ENCODE peak calls at places on chromosomes 1 and 21, in nine cellular contexts. I is Daoy, J is upper lobe of right lung, F is naive B cell, B is dermis microvascular lymphatic vessel endothelial cell, U is KG1, R is foreskin fibroblast, L is fibroblast of gingiva, T is stomach. G is an unnamed sample.

GRCh38 chr1:202005958-202006357 is 4.4 kb upstream of the ELF3 start:
- DNase-seq in I (no peak), J (no peak), F (no peak), B (no peak), U (no peak), R (peak; percentile 64), L (peak; percentile 13), T (no peak), G (peak; percentile 30)

GRCh38 chr1:3821004-3821933 is 25.0 kb upstream of the LRRC47 start:
- DNase-seq in I (no peak), J (peak; percentile 49), F (no peak), B (no peak), U (no peak), R (no peak), L (no peak), T (no peak), G (no peak)

GRCh38 chr21:25558123-25558522 is 49.2 kb downstream of the MRPL39 start:
- DNase-seq in I (no peak), J (no peak), F (no peak), B (no peak), U (no peak), R (no peak), L (peak; percentile 97), T (no peak), G (peak; percentile 78)

GRCh38 chr1:89566761-89567174 is 42.1 kb downstream of the LRRC8B start:
- DNase-seq in I (no peak), J (peak; percentile 68), F (no peak), B (no peak), U (no peak), R (no peak), L (peak; percentile 29), T (no peak), G (no peak)

GRCh38 chr1:85585845-85586244 is 5.3 kb downstream of the CCN1 start:
- DNase-seq in I (peak; percentile 60), J (no peak), F (no peak), B (no peak), U (no peak), R (peak; percentile 84), L (peak; percentile 84), T (no peak), G (peak; percentile 81)

GRCh38 chr1:21741206-21741605 is 41.7 kb downstream of the USP48 start:
- DNase-seq in I (no peak), J (no peak), F (no peak), B (no peak), U (no peak), R (no peak), L (no peak), T (no peak), G (no peak)

GRCh38 chr21:35971824-35972223 is 88.5 kb downstream of the SETD4 start:
- DNase-seq in I (no peak), J (no peak), F (no peak), B (no peak), U (no peak), R (no peak), L (no peak), T (no peak), G (no peak)

GRCh38 chr1:211579434-211580302 is 707 bp upstream of the SLC30A1 start:
- DNase-seq in I (peak; percentile 71), J (peak; percentile 92), F (no peak), B (no peak), U (peak; percentile 89), R (peak; percentile 70), L (peak; percentile 34), T (peak; percentile 83), G (peak; percentile 60)

GRCh38 chr1:44810101-44810761 is 1.9 kb downstream of the BTBD19 start:
- DNase-seq in I (peak; percentile 74), J (peak; percentile 89), F (peak; percentile 44), B (no peak), U (no peak), R (peak; percentile 39), L (peak; percentile 95), T (peak; percentile 81), G (peak; percentile 91)

GRCh38 chr1:22625262-22625925 is 11.0 kb upstream of the C1QA start:
- DNase-seq in I (peak; percentile 27), J (no peak), F (no peak), B (no peak), U (no peak), R (peak; percentile 31), L (no peak), T (no peak), G (peak; percentile 24)

GRCh38 chr1:234409328-234409727 is 36.1 kb downstream of the COA6 start:
- DNase-seq in I (no peak), J (no peak), F (no peak), B (no peak), U (no peak), R (peak; percentile 22), L (no peak), T (no peak), G (no peak)

GRCh38 chr1:117169871-117170596 is 40.7 kb downstream of the VTCN1 start:
- DNase-seq in I (no peak), J (no peak), F (no peak), B (no peak), U (no peak), R (no peak), L (no peak), T (no peak), G (peak; percentile 34)

GRCh38 chr1:58441699-58442098 is 104.8 kb downstream of the OMA1 start:
- DNase-seq in I (no peak), J (no peak), F (no peak), B (no peak), U (no peak), R (no peak), L (peak; percentile 44), T (no peak), G (no peak)

GRCh38 chr1:78323311-78323710 is 167.5 kb upstream of the PTGFR start:
- DNase-seq in I (no peak), J (no peak), F (no peak), B (no peak), U (no peak), R (peak; percentile 65), L (no peak), T (no peak), G (peak; percentile 75)

GRCh38 chr1:100722211-100722610 is 2.7 kb downstream of the VCAM1 start:
- DNase-seq in I (no peak), J (no peak), F (no peak), B (no peak), U (no peak), R (no peak), L (no peak), T (no peak), G (no peak)

GRCh38 chr1:12166834-12167492 is at the start of gene TNFRSF1B:
- DNase-seq in I (peak; percentile 72), J (peak; percentile 88), F (peak; percentile 71), B (no peak), U (peak; percentile 11), R (peak; percentile 65), L (peak; percentile 31), T (peak; percentile 81), G (peak; percentile 42)

GRCh38 chr1:20440785-20441200 is 45.2 kb downstream of the CAMK2N1 start:
- DNase-seq in I (peak; percentile 73), J (peak; percentile 53), F (peak; percentile 24), B (peak; percentile 25), U (no peak), R (peak; percentile 75), L (peak; percentile 39), T (peak; percentile 28), G (peak; percentile 60)

GRCh38 chr21:42389449-42389835 is 6.4 kb downstream of the TMPRSS3 start:
- DNase-seq in I (no peak), J (peak; percentile 58), F (no peak), B (no peak), U (no peak), R (no peak), L (no peak), T (peak; percentile 83), G (peak; percentile 10)

GRCh38 chr1:202959276-202959620 is 1.1 kb upstream of the ADIPOR1 start:
- DNase-seq in I (peak; percentile 67), J (no peak), F (no peak), B (no peak), U (no peak), R (peak; percentile 81), L (peak; percentile 60), T (no peak), G (peak; percentile 86)

GRCh38 chr1:27522148-27522859 is 32.3 kb upstream of the WASF2 start:
- DNase-seq in I (no peak), J (no peak), F (no peak), B (no peak), U (no peak), R (no peak), L (peak; percentile 27), T (peak; percentile 74), G (no peak)

GRCh38 chr1:184260382-184260781 is 126.4 kb upstream of the C1orf21 start:
- DNase-seq in I (peak; percentile 37), J (no peak), F (no peak), B (no peak), U (no peak), R (peak; percentile 73), L (no peak), T (no peak), G (peak; percentile 71)

GRCh38 chr1:245823408-245824147 is 668.8 kb downstream of the KIF26B start:
- DNase-seq in I (no peak), J (no peak), F (no peak), B (no peak), U (no peak), R (no peak), L (no peak), T (no peak), G (no peak)

GRCh38 chr1:154962238-154962678 is 676 bp upstream of the PYGO2 start:
- DNase-seq in I (peak; percentile 49), J (peak; percentile 69), F (no peak), B (no peak), U (no peak), R (peak; percentile 66), L (no peak), T (no peak), G (peak; percentile 42)

GRCh38 chr1:3691421-3692204 is 39.3 kb downstream of the TP73 start:
- DNase-seq in I (no peak), J (no peak), F (no peak), B (no peak), U (no peak), R (no peak), L (no peak), T (no peak), G (no peak)

G was measured in M059J.